ENCODE peak calls at places on chromosomes 5 and 9, in six cellular contexts. One of them, this sample, is unnamed. For H3K9me3 and H3K4me1, the result is how much of the 10 kb centered on the place peaks cover.

GRCh38 chr9:38620483-38621433 is at the start of gene ANKRD18A:
- DNase-seq in IMR-90: peak
- DNase-seq in fibroblast of lung: peak
- DNase-seq in H1: peak
- DNase-seq in colonic mucosa: peak
- DNase-seq in effector memory CD4-positive, alpha-beta T cell: peak
- DNase-seq in this sample: no peak

GRCh38 chr5:172775326-172776234 is 4.6 kb upstream of the DUSP1 start:
- DNase-seq in IMR-90: peak
- DNase-seq in effector memory CD4-positive, alpha-beta T cell: no peak
- DNase-seq in H1: no peak
- DNase-seq in colonic mucosa: peak
- DNase-seq in fibroblast of lung: peak
- DNase-seq in this sample: peak

GRCh38 chr5:72234265-72234700 is 85.8 kb downstream of the MRPS27 start:
- DNase-seq in fibroblast of lung: peak
- DNase-seq in H1: no peak
- DNase-seq in colonic mucosa: no peak
- DNase-seq in effector memory CD4-positive, alpha-beta T cell: no peak
- DNase-seq in IMR-90: peak
- DNase-seq in this sample: no peak

GRCh38 chr5:126939887-126940286 is 90.5 kb downstream of the MARCHF3 start:
- DNase-seq in H1: no peak
- DNase-seq in fibroblast of lung: no peak
- DNase-seq in colonic mucosa: no peak
- DNase-seq in effector memory CD4-positive, alpha-beta T cell: no peak
- DNase-seq in IMR-90: peak
- DNase-seq in this sample: no peak

GRCh38 chr5:141662028-141662427 is 10.8 kb upstream of the FCHSD1 start:
- DNase-seq in effector memory CD4-positive, alpha-beta T cell: no peak
- DNase-seq in IMR-90: no peak
- DNase-seq in H1: no peak
- DNase-seq in fibroblast of lung: no peak
- DNase-seq in colonic mucosa: no peak
- DNase-seq in this sample: no peak

GRCh38 chr9:76371901-76372300 is 22.3 kb downstream of the RFK start:
- DNase-seq in H1: no peak
- DNase-seq in effector memory CD4-positive, alpha-beta T cell: no peak
- DNase-seq in fibroblast of lung: peak
- DNase-seq in IMR-90: peak
- DNase-seq in colonic mucosa: no peak
- DNase-seq in this sample: no peak

GRCh38 chr5:168424506-168425298 is 61.6 kb upstream of the RARS1 start:
- DNase-seq in IMR-90: peak
- DNase-seq in colonic mucosa: no peak
- DNase-seq in H1: no peak
- DNase-seq in fibroblast of lung: peak
- DNase-seq in effector memory CD4-positive, alpha-beta T cell: no peak
- DNase-seq in this sample: no peak

GRCh38 chr5:30237189-30237588 is 956.3 kb upstream of the CDH6 start:
- DNase-seq in H1: no peak
- DNase-seq in fibroblast of lung: no peak
- DNase-seq in colonic mucosa: no peak
- DNase-seq in IMR-90: no peak
- DNase-seq in effector memory CD4-positive, alpha-beta T cell: no peak
- DNase-seq in this sample: no peak

GRCh38 chr9:15221746-15222145 is 85.3 kb downstream of the TTC39B start:
- DNase-seq in effector memory CD4-positive, alpha-beta T cell: no peak
- DNase-seq in colonic mucosa: no peak
- DNase-seq in H1: no peak
- DNase-seq in fibroblast of lung: peak
- DNase-seq in IMR-90: no peak
- DNase-seq in this sample: no peak

GRCh38 chr5:126723643-126724042 is 53.3 kb upstream of the LMNB1 start:
- DNase-seq in IMR-90: no peak
- DNase-seq in colonic mucosa: no peak
- DNase-seq in H1: no peak
- DNase-seq in fibroblast of lung: peak
- DNase-seq in effector memory CD4-positive, alpha-beta T cell: no peak
- DNase-seq in this sample: no peak

GRCh38 chr9:122374885-122375420 is 4.1 kb downstream of the PTGS1 start:
- DNase-seq in fibroblast of lung: peak
- DNase-seq in effector memory CD4-positive, alpha-beta T cell: no peak
- DNase-seq in IMR-90: peak
- DNase-seq in H1: no peak
- DNase-seq in colonic mucosa: peak
- DNase-seq in this sample: peak

GRCh38 chr5:1762878-1763547 is 36.6 kb downstream of the MRPL36 start:
- DNase-seq in H1: no peak
- DNase-seq in IMR-90: no peak
- DNase-seq in effector memory CD4-positive, alpha-beta T cell: no peak
- DNase-seq in colonic mucosa: no peak
- DNase-seq in fibroblast of lung: peak
- DNase-seq in this sample: no peak

GRCh38 chr5:151699071-151699901 is 12.6 kb upstream of the SPARC start:
- DNase-seq in effector memory CD4-positive, alpha-beta T cell: no peak
- DNase-seq in H1: no peak
- DNase-seq in IMR-90: peak
- DNase-seq in fibroblast of lung: peak
- DNase-seq in colonic mucosa: peak
- DNase-seq in this sample: peak

GRCh38 chr5:179251276-179251969 is 93.8 kb downstream of the ADAMTS2 start:
- DNase-seq in fibroblast of lung: no peak
- DNase-seq in colonic mucosa: no peak
- DNase-seq in H1: no peak
- DNase-seq in IMR-90: no peak
- DNase-seq in effector memory CD4-positive, alpha-beta T cell: no peak
- DNase-seq in this sample: no peak

GRCh38 chr9:105151686-105151995 is 92.8 kb upstream of the SLC44A1 start:
- DNase-seq in IMR-90: no peak
- DNase-seq in effector memory CD4-positive, alpha-beta T cell: no peak
- DNase-seq in fibroblast of lung: no peak
- DNase-seq in colonic mucosa: no peak
- DNase-seq in H1: no peak
- DNase-seq in this sample: no peak

GRCh38 chr5:8012131-8012977 is 143.4 kb downstream of the MTRR start:
- DNase-seq in H1: no peak
- DNase-seq in colonic mucosa: no peak
- DNase-seq in IMR-90: no peak
- DNase-seq in effector memory CD4-positive, alpha-beta T cell: no peak
- DNase-seq in fibroblast of lung: no peak
- DNase-seq in this sample: no peak

GRCh38 chr5:169652057-169652456 is 15.0 kb downstream of the DOCK2 start:
- DNase-seq in H1: no peak
- DNase-seq in IMR-90: no peak
- DNase-seq in fibroblast of lung: no peak
- DNase-seq in colonic mucosa: no peak
- DNase-seq in effector memory CD4-positive, alpha-beta T cell: no peak
- DNase-seq in this sample: no peak

GRCh38 chr5:122999947-123000563 is 36.5 kb downstream of the PPIC start:
- DNase-seq in effector memory CD4-positive, alpha-beta T cell: no peak
- DNase-seq in colonic mucosa: peak
- DNase-seq in IMR-90: no peak
- DNase-seq in fibroblast of lung: peak
- DNase-seq in H1: peak
- DNase-seq in this sample: no peak

GRCh38 chr5:75734913-75735789 is 17.9 kb upstream of the POC5 start:
- DNase-seq in H1: peak
- DNase-seq in effector memory CD4-positive, alpha-beta T cell: no peak
- DNase-seq in fibroblast of lung: no peak
- DNase-seq in IMR-90: peak
- DNase-seq in colonic mucosa: peak
- DNase-seq in this sample: no peak

DNA sequence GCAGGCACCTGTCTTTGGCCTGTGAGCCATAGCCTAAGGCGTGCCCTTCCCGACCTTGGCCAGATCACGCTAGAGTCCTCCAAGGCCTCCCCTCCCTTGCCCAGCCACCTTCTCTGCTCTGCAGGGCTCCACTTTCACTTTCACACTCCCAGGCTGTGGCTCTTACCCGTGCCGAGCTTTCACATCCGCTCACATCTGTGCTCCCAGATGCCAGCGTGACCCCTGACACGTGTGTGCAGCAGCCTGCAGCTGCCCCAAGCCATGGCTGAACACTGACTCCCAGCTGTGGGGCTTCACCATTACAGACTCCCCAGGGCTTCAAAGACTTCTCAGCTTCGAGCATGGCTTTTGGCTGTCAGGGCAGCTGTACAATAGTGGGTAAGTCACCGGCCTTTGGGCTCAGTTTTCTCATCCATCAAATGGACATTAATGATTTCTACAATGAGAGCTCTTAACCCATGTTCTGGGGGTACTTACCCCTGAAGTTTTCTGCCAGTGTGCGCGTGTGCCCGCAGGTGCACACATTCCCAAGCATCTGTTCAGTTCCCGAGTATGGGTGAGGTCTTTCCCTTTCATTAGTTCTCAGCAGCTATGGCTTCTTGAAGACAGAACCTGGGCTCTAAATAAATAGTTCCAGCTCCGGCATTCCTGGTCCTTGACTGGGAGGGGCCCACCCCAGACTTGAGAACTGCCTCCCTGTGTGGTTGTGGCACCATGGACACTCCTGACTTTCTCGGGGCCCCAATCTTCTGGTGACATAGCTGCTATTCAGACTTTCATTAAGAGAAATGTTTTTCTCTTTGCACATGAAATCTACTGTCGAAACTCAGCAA is 118.6 kb downstream of the RGS3 start:
- DNase-seq in H1: no peak
- DNase-seq in fibroblast of lung: peak
- DNase-seq in IMR-90: peak
- DNase-seq in effector memory CD4-positive, alpha-beta T cell: peak
- DNase-seq in colonic mucosa: peak
- DNase-seq in this sample: peak
- H3K4me3 ChIP-seq in H1: no peak
- H3K4me3 ChIP-seq in fibroblast of lung: no peak
- H3K4me3 ChIP-seq in IMR-90: no peak
- H3K4me3 ChIP-seq in effector memory CD4-positive, alpha-beta T cell: peak
- H3K4me3 ChIP-seq in colonic mucosa: peak
- H3K4me3 ChIP-seq in this sample: peak

GRCh38 chr5:2876183-2876582 is 124.7 kb upstream of the IRX2 start:
- DNase-seq in effector memory CD4-positive, alpha-beta T cell: no peak
- DNase-seq in IMR-90: no peak
- DNase-seq in colonic mucosa: no peak
- DNase-seq in fibroblast of lung: no peak
- DNase-seq in H1: no peak
- DNase-seq in this sample: no peak
- H3K9me3 ChIP-seq in effector memory CD4-positive, alpha-beta T cell: under half
- H3K9me3 ChIP-seq in IMR-90: under half
- H3K9me3 ChIP-seq in colonic mucosa: under half
- H3K9me3 ChIP-seq in fibroblast of lung: under half
- H3K9me3 ChIP-seq in H1: under half
- H3K9me3 ChIP-seq in this sample: under half

DNA sequence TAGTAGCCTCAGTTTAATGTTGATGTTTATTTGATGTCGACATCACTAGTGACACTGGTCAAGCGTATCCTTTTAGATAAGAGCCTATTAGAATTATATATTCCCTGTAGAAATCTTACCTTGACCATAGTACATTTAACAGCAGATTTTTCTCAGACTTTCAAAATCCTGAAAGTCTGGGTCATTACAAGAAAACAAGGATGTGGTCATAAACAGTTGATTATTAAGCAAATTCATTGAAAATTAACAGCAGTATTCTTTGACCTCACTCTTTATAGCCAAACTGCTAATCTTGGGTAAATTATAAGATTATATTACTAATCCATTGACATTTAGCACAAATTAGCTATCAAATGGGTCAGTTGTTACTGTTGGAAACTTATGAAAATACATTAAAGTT is 83.4 kb downstream of the GHR start:
- DNase-seq in H1: no peak
- DNase-seq in IMR-90: no peak
- DNase-seq in fibroblast of lung: no peak
- DNase-seq in colonic mucosa: no peak
- DNase-seq in effector memory CD4-positive, alpha-beta T cell: no peak
- DNase-seq in this sample: no peak
- H3K4me1 ChIP-seq in H1: under half
- H3K4me1 ChIP-seq in IMR-90: under half
- H3K4me1 ChIP-seq in fibroblast of lung: under half
- H3K4me1 ChIP-seq in colonic mucosa: under half
- H3K4me1 ChIP-seq in effector memory CD4-positive, alpha-beta T cell: under half
- H3K4me1 ChIP-seq in this sample: under half

GRCh38 chr5:61332891-61333350 is 863 bp downstream of the ZSWIM6 start:
- DNase-seq in effector memory CD4-positive, alpha-beta T cell: peak
- DNase-seq in IMR-90: peak
- DNase-seq in colonic mucosa: peak
- DNase-seq in fibroblast of lung: peak
- DNase-seq in H1: no peak
- DNase-seq in this sample: peak

GRCh38 chr5:61333351-61334223 is 1.5 kb downstream of the ZSWIM6 start:
- DNase-seq in fibroblast of lung: no peak
- DNase-seq in colonic mucosa: no peak
- DNase-seq in effector memory CD4-positive, alpha-beta T cell: no peak
- DNase-seq in IMR-90: no peak
- DNase-seq in H1: no peak
- DNase-seq in this sample: no peak

GRCh38 chr5:61332369-61332745 is 299 bp downstream of the ZSWIM6 start:
- DNase-seq in H1: no peak
- DNase-seq in colonic mucosa: no peak
- DNase-seq in effector memory CD4-positive, alpha-beta T cell: peak
- DNase-seq in IMR-90: no peak
- DNase-seq in fibroblast of lung: no peak
- DNase-seq in this sample: no peak

GRCh38 chr5:61331407-61332368 is at the start of gene ZSWIM6:
- DNase-seq in fibroblast of lung: peak
- DNase-seq in IMR-90: peak
- DNase-seq in H1: peak
- DNase-seq in colonic mucosa: peak
- DNase-seq in effector memory CD4-positive, alpha-beta T cell: peak
- DNase-seq in this sample: peak

DNA sequence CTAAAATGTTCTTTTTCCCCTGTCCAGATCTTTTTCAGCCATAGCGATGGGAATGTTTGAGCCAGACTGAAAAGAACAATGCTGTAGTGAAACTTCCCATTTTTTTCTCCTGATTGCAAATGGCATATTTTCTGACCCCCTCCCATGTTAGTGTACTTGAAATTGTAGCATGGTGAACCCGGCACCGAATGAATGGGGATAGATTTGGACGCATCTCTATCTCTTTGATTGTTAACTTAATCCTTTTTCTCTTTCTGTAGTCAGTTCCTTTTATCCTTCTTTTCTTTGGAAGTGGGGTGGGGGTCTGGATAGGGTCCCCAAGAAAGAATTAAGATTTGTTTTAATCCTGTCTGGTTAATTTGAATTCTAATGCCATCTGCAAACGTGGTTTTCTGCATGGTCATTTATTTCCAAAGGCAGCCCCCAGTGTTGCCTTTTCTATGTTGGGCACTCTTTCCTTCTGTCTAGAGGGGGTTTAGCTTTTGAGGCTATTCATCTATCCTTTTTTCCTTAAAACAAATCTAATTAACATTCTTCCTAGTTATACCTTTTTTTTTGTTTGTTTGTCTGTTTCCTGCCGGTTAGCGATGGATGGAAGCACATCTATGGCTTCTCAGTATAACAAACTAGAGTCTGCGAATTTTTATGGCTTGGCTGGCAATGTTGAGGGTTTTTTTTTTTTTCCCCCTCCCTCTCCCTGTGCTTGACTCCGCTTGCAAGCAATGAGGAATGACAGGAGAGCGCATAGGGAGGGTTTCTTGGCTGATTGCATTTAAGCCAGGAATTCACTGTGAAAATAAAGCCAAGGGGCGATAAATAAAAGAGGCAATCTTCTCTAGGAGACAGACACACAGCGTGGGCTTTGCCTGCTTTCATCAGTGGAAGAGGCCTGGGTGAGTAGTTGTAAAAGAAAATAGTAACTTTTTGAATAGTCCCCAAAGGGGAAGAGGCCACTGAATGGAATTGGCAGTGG is 2.5 kb downstream of the ZSWIM6 start:
- DNase-seq in H1: no peak
- DNase-seq in fibroblast of lung: peak
- DNase-seq in IMR-90: peak
- DNase-seq in colonic mucosa: no peak
- DNase-seq in effector memory CD4-positive, alpha-beta T cell: no peak
- DNase-seq in this sample: no peak
- H3K4me3 ChIP-seq in H1: peak
- H3K4me3 ChIP-seq in fibroblast of lung: peak
- H3K4me3 ChIP-seq in IMR-90: peak
- H3K4me3 ChIP-seq in colonic mucosa: peak
- H3K4me3 ChIP-seq in effector memory CD4-positive, alpha-beta T cell: peak
- H3K4me3 ChIP-seq in this sample: peak

This sample was measured in ascending aorta.